ENCODE peak calls at places on chromosomes 3 and 15, in eight cellular contexts. K is esophagus muscularis mucosa, T is K562, U is transverse colon, L is stomach, Q is SK-N-SH, Z is GM12878, A is upper lobe of left lung. Y is an unnamed sample.

GRCh38 chr3:24802614-24803013 is 308.0 kb upstream of the THRB start:
- DNase-seq in K (no peak), T (no peak), U (no peak), L (no peak), Q (no peak), Z (peak; percentile 26), A (no peak), Y (no peak)

GRCh38 chr3:12884104-12884742 is 42.9 kb upstream of the RPL32 start:
- DNase-seq in K (no peak), T (no peak), U (peak; percentile 37), L (no peak), Q (no peak), Z (no peak), A (no peak), Y (peak; percentile 90)

GRCh38 chr3:112090899-112091586 is 4.9 kb downstream of the C3orf52 start:
- DNase-seq in K (no peak), T (no peak), U (peak; percentile 44), L (peak; percentile 44), Q (no peak), Z (no peak), A (no peak), Y (no peak)

GRCh38 chr3:10928396-10928960 is 64.1 kb upstream of the SLC6A1 start:
- DNase-seq in K (no peak), T (no peak), U (no peak), L (no peak), Q (peak; percentile 62), Z (no peak), A (peak; percentile 6), Y (no peak)

GRCh38 chr3:49413338-49413734 is 1.1 kb downstream of the TCTA start:
- DNase-seq in K (no peak), T (no peak), U (no peak), L (no peak), Q (no peak), Z (no peak), A (no peak), Y (no peak)

GRCh38 chr3:197154-197855 is 742 bp downstream of the CHL1 start:
- DNase-seq in K (no peak), T (no peak), U (no peak), L (no peak), Q (peak; percentile 80), Z (no peak), A (no peak), Y (peak; percentile 66)

GRCh38 chr3:38490288-38490860 is 5.8 kb upstream of the EXOG start:
- DNase-seq in K (peak; percentile 88), T (no peak), U (no peak), L (no peak), Q (no peak), Z (no peak), A (no peak), Y (no peak)

GRCh38 chr15:82047493-82048446 is 2.0 kb upstream of the MEX3B start:
- DNase-seq in K (no peak), T (no peak), U (no peak), L (no peak), Q (no peak), Z (no peak), A (no peak), Y (no peak)

GRCh38 chr3:187955076-187955952 is 198.6 kb upstream of the LPP start:
- DNase-seq in K (no peak), T (no peak), U (no peak), L (no peak), Q (no peak), Z (no peak), A (no peak), Y (peak; percentile 68)

GRCh38 chr15:48667701-48668100 is 22.2 kb upstream of the FBN1 start:
- DNase-seq in K (no peak), T (no peak), U (no peak), L (no peak), Q (no peak), Z (no peak), A (no peak), Y (no peak)

GRCh38 chr15:70852501-70853269 is 1.3 kb downstream of the LARP6 start:
- DNase-seq in K (no peak), T (no peak), U (no peak), L (no peak), Q (no peak), Z (no peak), A (no peak), Y (no peak)

GRCh38 chr3:170421758-170422157 is 3.1 kb downstream of the CLDN11 start:
- DNase-seq in K (no peak), T (no peak), U (no peak), L (no peak), Q (no peak), Z (no peak), A (no peak), Y (no peak)

GRCh38 chr15:25238716-25239470 is 199.9 kb downstream of the UBE3A start:
- DNase-seq in K (no peak), T (no peak), U (no peak), L (no peak), Q (no peak), Z (no peak), A (no peak), Y (peak; percentile 53)

GRCh38 chr15:88620995-88621772 is at the start of gene AEN:
- DNase-seq in K (peak; percentile 98), T (peak; percentile 99), U (peak; percentile 96), L (peak; percentile 97), Q (peak; percentile 99), Z (peak; percentile 86), A (peak; percentile 97), Y (peak; percentile 98)

GRCh38 chr3:171850324-171850697 is 7.2 kb downstream of the TMEM212 start:
- DNase-seq in K (no peak), T (no peak), U (no peak), L (no peak), Q (no peak), Z (no peak), A (no peak), Y (no peak)

GRCh38 chr3:171854649-171855305 is 11.6 kb downstream of the TMEM212 start:
- DNase-seq in K (no peak), T (no peak), U (no peak), L (no peak), Q (no peak), Z (no peak), A (no peak), Y (no peak)

GRCh38 chr3:171850968-171851600 is 7.9 kb downstream of the TMEM212 start:
- DNase-seq in K (no peak), T (no peak), U (no peak), L (no peak), Q (no peak), Z (no peak), A (no peak), Y (no peak)

GRCh38 chr3:171849632-171850323 is 6.6 kb downstream of the TMEM212 start:
- DNase-seq in K (no peak), T (no peak), U (no peak), L (no peak), Q (no peak), Z (no peak), A (no peak), Y (no peak)

GRCh38 chr3:171851685-171852084 is 8.5 kb downstream of the TMEM212 start:
- DNase-seq in K (no peak), T (no peak), U (no peak), L (no peak), Q (no peak), Z (no peak), A (no peak), Y (no peak)
- TF ChIP-seq POLR2AphosphoS5 in K (no peak), T (no peak), U (no peak), L (no peak), Q (no peak), Z (no peak), A (no peak), Y (no peak)

GRCh38 chr3:145892869-145893268 is 268.1 kb downstream of the PLOD2 start:
- DNase-seq in K (no peak), T (no peak), U (no peak), L (no peak), Q (no peak), Z (no peak), A (no peak), Y (no peak)

GRCh38 chr3:145898487-145898886 is 262.5 kb downstream of the PLOD2 start:
- DNase-seq in K (no peak), T (no peak), U (no peak), L (no peak), Q (no peak), Z (no peak), A (no peak), Y (no peak)

GRCh38 chr3:145889730-145890129 is 271.3 kb downstream of the PLOD2 start:
- DNase-seq in K (no peak), T (no peak), U (no peak), L (no peak), Q (no peak), Z (no peak), A (no peak), Y (no peak)

GRCh38 chr3:145899229-145899628 is 261.8 kb downstream of the PLOD2 start:
- DNase-seq in K (no peak), T (no peak), U (no peak), L (no peak), Q (no peak), Z (no peak), A (no peak), Y (no peak)

GRCh38 chr3:145893331-145893730 is 267.7 kb downstream of the PLOD2 start:
- DNase-seq in K (no peak), T (no peak), U (no peak), L (no peak), Q (no peak), Z (no peak), A (no peak), Y (no peak)
- TF ChIP-seq EP300 in K (no peak), T (no peak), U (no peak), L (no peak), Q (no peak), Z (no peak), A (no peak), Y (no peak)

DNA sequence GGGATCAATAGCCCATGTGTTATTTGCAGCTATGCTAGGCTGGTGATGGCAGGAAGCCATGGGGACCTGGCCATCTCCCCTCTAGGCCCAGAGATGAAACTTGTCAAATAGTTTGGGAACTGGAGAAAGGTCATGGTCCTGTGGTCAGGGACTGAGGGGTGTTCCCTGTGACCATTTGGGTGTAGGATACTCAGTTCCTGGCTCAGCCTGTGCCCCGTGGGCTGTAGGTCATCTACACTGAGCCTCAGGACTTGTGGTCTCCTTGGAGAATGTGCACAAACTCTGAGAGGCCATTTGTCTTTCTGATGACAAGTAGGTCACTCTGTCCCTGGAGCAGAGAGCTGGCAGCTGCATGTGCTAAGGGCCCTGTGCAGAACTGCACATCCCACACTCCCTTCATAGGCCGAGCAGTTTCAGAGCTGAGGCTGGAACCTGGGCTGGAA is 17.5 kb downstream of the GASK1A start:
- DNase-seq in K (no peak), T (no peak), U (no peak), L (no peak), Q (no peak), Z (no peak), A (no peak), Y (no peak)
- TF ChIP-seq POLR2AphosphoS5 in K (peak; percentile 82), T (no peak), U (no peak), L (peak; percentile 17), Q (no peak), Z (no peak), A (no peak), Y (no peak)

GRCh38 chr3:42257007-42257406 is 9.0 kb downstream of the CCK start:
- DNase-seq in K (no peak), T (no peak), U (no peak), L (no peak), Q (no peak), Z (no peak), A (no peak), Y (no peak)

GRCh38 chr3:42254566-42254965 is 11.4 kb downstream of the CCK start:
- DNase-seq in K (no peak), T (no peak), U (no peak), L (no peak), Q (no peak), Z (no peak), A (no peak), Y (no peak)

GRCh38 chr3:42250761-42251160 is 15.2 kb downstream of the CCK start:
- DNase-seq in K (no peak), T (no peak), U (no peak), L (no peak), Q (no peak), Z (no peak), A (no peak), Y (no peak)

GRCh38 chr3:42256135-42256819 is 9.7 kb downstream of the CCK start:
- DNase-seq in K (no peak), T (no peak), U (no peak), L (no peak), Q (no peak), Z (no peak), A (no peak), Y (no peak)
- TF ChIP-seq EP300 in K (no peak), T (no peak), U (no peak), L (no peak), Q (no peak), Z (no peak), A (no peak), Y (no peak)

Y was measured in sigmoid colon.